ENCODE peak calls at places on chromosome 20, in six cellular contexts. One of them, this sample, is unnamed.

GRCh38 chr20:49450281-49450707 is 32.2 kb downstream of the KCNB1 start:
- DNase-seq in dermis blood vessel endothelial cell: no peak
- DNase-seq in caudate nucleus: peak
- DNase-seq in CD4-positive, alpha-beta memory T cell: no peak
- DNase-seq in sciatic nerve: no peak
- DNase-seq in Calu3: no peak
- DNase-seq in this sample: no peak

GRCh38 chr20:63402860-63403220 is 41.7 kb upstream of the CHRNA4 start:
- DNase-seq in dermis blood vessel endothelial cell: no peak
- DNase-seq in caudate nucleus: no peak
- DNase-seq in CD4-positive, alpha-beta memory T cell: no peak
- DNase-seq in sciatic nerve: no peak
- DNase-seq in Calu3: no peak
- DNase-seq in this sample: no peak

GRCh38 chr20:21640556-21640955 is 64.9 kb upstream of the PAX1 start:
- DNase-seq in dermis blood vessel endothelial cell: no peak
- DNase-seq in caudate nucleus: no peak
- DNase-seq in CD4-positive, alpha-beta memory T cell: no peak
- DNase-seq in sciatic nerve: no peak
- DNase-seq in Calu3: no peak
- DNase-seq in this sample: no peak

GRCh38 chr20:33401922-33402369 is 627 bp upstream of the CDK5RAP1 start:
- DNase-seq in dermis blood vessel endothelial cell: peak
- DNase-seq in caudate nucleus: no peak
- DNase-seq in CD4-positive, alpha-beta memory T cell: no peak
- DNase-seq in sciatic nerve: no peak
- DNase-seq in Calu3: no peak
- DNase-seq in this sample: no peak

GRCh38 chr20:23622839-23623343 is 14.9 kb downstream of the CST3 start:
- DNase-seq in dermis blood vessel endothelial cell: peak
- DNase-seq in caudate nucleus: no peak
- DNase-seq in CD4-positive, alpha-beta memory T cell: no peak
- DNase-seq in sciatic nerve: no peak
- DNase-seq in Calu3: peak
- DNase-seq in this sample: peak

GRCh38 chr20:24160563-24161355 is 172.2 kb upstream of the GGTLC1 start:
- DNase-seq in dermis blood vessel endothelial cell: peak
- DNase-seq in caudate nucleus: peak
- DNase-seq in CD4-positive, alpha-beta memory T cell: no peak
- DNase-seq in sciatic nerve: peak
- DNase-seq in Calu3: peak
- DNase-seq in this sample: peak

GRCh38 chr20:7113577-7114466 is 346.3 kb downstream of the BMP2 start:
- DNase-seq in dermis blood vessel endothelial cell: peak
- DNase-seq in caudate nucleus: no peak
- DNase-seq in CD4-positive, alpha-beta memory T cell: no peak
- DNase-seq in sciatic nerve: peak
- DNase-seq in Calu3: peak
- DNase-seq in this sample: no peak

GRCh38 chr20:49510562-49511117 is 28.2 kb upstream of the KCNB1 start:
- DNase-seq in dermis blood vessel endothelial cell: no peak
- DNase-seq in caudate nucleus: no peak
- DNase-seq in CD4-positive, alpha-beta memory T cell: no peak
- DNase-seq in sciatic nerve: peak
- DNase-seq in Calu3: no peak
- DNase-seq in this sample: peak

GRCh38 chr20:62010551-62011402 is 54.9 kb downstream of the TAF4 start:
- DNase-seq in dermis blood vessel endothelial cell: peak
- DNase-seq in caudate nucleus: peak
- DNase-seq in CD4-positive, alpha-beta memory T cell: peak
- DNase-seq in sciatic nerve: no peak
- DNase-seq in Calu3: peak
- DNase-seq in this sample: peak

GRCh38 chr20:59051666-59052065 is 9.1 kb upstream of the PRELID3B start:
- DNase-seq in dermis blood vessel endothelial cell: no peak
- DNase-seq in caudate nucleus: no peak
- DNase-seq in CD4-positive, alpha-beta memory T cell: no peak
- DNase-seq in sciatic nerve: no peak
- DNase-seq in Calu3: no peak
- DNase-seq in this sample: no peak